ENCODE peak calls at places on chromosomes 1 and 21, in ten cellular contexts. One of them, this sample, is unnamed. For H3K36me3, the result is how much of the 10 kb centered on the place peaks cover.

GRCh38 chr1:217272385-217272784 is 358.5 kb downstream of the GPATCH2 start:
- DNase-seq in heart right ventricle: no peak
- DNase-seq in CD8-positive, alpha-beta memory T cell: no peak
- DNase-seq in psoas muscle: no peak
- DNase-seq in tibial artery: no peak
- DNase-seq in OCI-LY7: no peak
- DNase-seq in bronchial epithelial cell: peak
- DNase-seq in heart left ventricle: no peak
- DNase-seq in body of pancreas: no peak
- DNase-seq in CD4-positive, alpha-beta memory T cell: no peak
- DNase-seq in this sample: no peak

GRCh38 chr21:32001390-32001789 is 128.6 kb downstream of the HUNK start:
- DNase-seq in bronchial epithelial cell: no peak
- DNase-seq in body of pancreas: peak
- DNase-seq in CD8-positive, alpha-beta memory T cell: no peak
- DNase-seq in OCI-LY7: no peak
- DNase-seq in psoas muscle: no peak
- DNase-seq in heart right ventricle: no peak
- DNase-seq in heart left ventricle: no peak
- DNase-seq in tibial artery: no peak
- DNase-seq in CD4-positive, alpha-beta memory T cell: no peak
- DNase-seq in this sample: peak

GRCh38 chr1:204296431-204296988 is 63.2 kb downstream of the PLEKHA6 start:
- DNase-seq in heart left ventricle: no peak
- DNase-seq in tibial artery: no peak
- DNase-seq in OCI-LY7: no peak
- DNase-seq in CD8-positive, alpha-beta memory T cell: no peak
- DNase-seq in heart right ventricle: no peak
- DNase-seq in CD4-positive, alpha-beta memory T cell: no peak
- DNase-seq in psoas muscle: no peak
- DNase-seq in body of pancreas: no peak
- DNase-seq in bronchial epithelial cell: no peak
- DNase-seq in this sample: no peak

GRCh38 chr1:154784924-154785531 is 85.1 kb downstream of the KCNN3 start:
- DNase-seq in OCI-LY7: peak
- DNase-seq in bronchial epithelial cell: no peak
- DNase-seq in CD4-positive, alpha-beta memory T cell: peak
- DNase-seq in psoas muscle: peak
- DNase-seq in tibial artery: no peak
- DNase-seq in body of pancreas: peak
- DNase-seq in CD8-positive, alpha-beta memory T cell: no peak
- DNase-seq in heart left ventricle: no peak
- DNase-seq in heart right ventricle: no peak
- DNase-seq in this sample: peak

GRCh38 chr1:187032982-187033705 is 204.4 kb downstream of the PLA2G4A start:
- DNase-seq in OCI-LY7: no peak
- DNase-seq in CD4-positive, alpha-beta memory T cell: no peak
- DNase-seq in psoas muscle: no peak
- DNase-seq in body of pancreas: no peak
- DNase-seq in tibial artery: no peak
- DNase-seq in heart left ventricle: no peak
- DNase-seq in CD8-positive, alpha-beta memory T cell: no peak
- DNase-seq in bronchial epithelial cell: peak
- DNase-seq in heart right ventricle: no peak
- DNase-seq in this sample: no peak

GRCh38 chr1:25197235-25197930 is 34.9 kb downstream of the SYF2 start:
- DNase-seq in psoas muscle: no peak
- DNase-seq in heart right ventricle: no peak
- DNase-seq in body of pancreas: no peak
- DNase-seq in CD8-positive, alpha-beta memory T cell: no peak
- DNase-seq in OCI-LY7: no peak
- DNase-seq in bronchial epithelial cell: no peak
- DNase-seq in heart left ventricle: no peak
- DNase-seq in tibial artery: no peak
- DNase-seq in CD4-positive, alpha-beta memory T cell: no peak
- DNase-seq in this sample: peak

GRCh38 chr1:245500546-245500945 is 345.8 kb downstream of the KIF26B start:
- DNase-seq in CD4-positive, alpha-beta memory T cell: no peak
- DNase-seq in bronchial epithelial cell: peak
- DNase-seq in heart right ventricle: peak
- DNase-seq in CD8-positive, alpha-beta memory T cell: no peak
- DNase-seq in heart left ventricle: no peak
- DNase-seq in tibial artery: no peak
- DNase-seq in psoas muscle: no peak
- DNase-seq in OCI-LY7: no peak
- DNase-seq in body of pancreas: peak
- DNase-seq in this sample: no peak

GRCh38 chr1:43836267-43836951 is 97.2 kb upstream of the ARTN start:
- DNase-seq in tibial artery: no peak
- DNase-seq in CD8-positive, alpha-beta memory T cell: peak
- DNase-seq in heart right ventricle: peak
- DNase-seq in body of pancreas: peak
- DNase-seq in psoas muscle: peak
- DNase-seq in OCI-LY7: peak
- DNase-seq in bronchial epithelial cell: peak
- DNase-seq in heart left ventricle: peak
- DNase-seq in CD4-positive, alpha-beta memory T cell: peak
- DNase-seq in this sample: peak

GRCh38 chr1:18819986-18820790 is 39.3 kb downstream of the TAS1R2 start:
- DNase-seq in CD4-positive, alpha-beta memory T cell: no peak
- DNase-seq in bronchial epithelial cell: peak
- DNase-seq in heart left ventricle: no peak
- DNase-seq in CD8-positive, alpha-beta memory T cell: no peak
- DNase-seq in psoas muscle: no peak
- DNase-seq in tibial artery: no peak
- DNase-seq in OCI-LY7: no peak
- DNase-seq in body of pancreas: no peak
- DNase-seq in heart right ventricle: no peak
- DNase-seq in this sample: no peak

GRCh38 chr1:28751315-28752056 is 14.7 kb downstream of the YTHDF2 start:
- DNase-seq in bronchial epithelial cell: peak
- DNase-seq in heart right ventricle: no peak
- DNase-seq in CD8-positive, alpha-beta memory T cell: no peak
- DNase-seq in body of pancreas: no peak
- DNase-seq in heart left ventricle: no peak
- DNase-seq in OCI-LY7: no peak
- DNase-seq in tibial artery: no peak
- DNase-seq in CD4-positive, alpha-beta memory T cell: no peak
- DNase-seq in psoas muscle: no peak
- DNase-seq in this sample: peak

GRCh38 chr1:13664451-13664850 is 35.5 kb upstream of the PRDM2 start:
- DNase-seq in bronchial epithelial cell: peak
- DNase-seq in OCI-LY7: no peak
- DNase-seq in CD8-positive, alpha-beta memory T cell: no peak
- DNase-seq in tibial artery: no peak
- DNase-seq in heart right ventricle: no peak
- DNase-seq in psoas muscle: no peak
- DNase-seq in CD4-positive, alpha-beta memory T cell: no peak
- DNase-seq in body of pancreas: no peak
- DNase-seq in heart left ventricle: no peak
- DNase-seq in this sample: peak

GRCh38 chr1:37817481-37817880 is 9.5 kb upstream of the YRDC start:
- DNase-seq in tibial artery: no peak
- DNase-seq in OCI-LY7: no peak
- DNase-seq in CD8-positive, alpha-beta memory T cell: no peak
- DNase-seq in CD4-positive, alpha-beta memory T cell: no peak
- DNase-seq in bronchial epithelial cell: peak
- DNase-seq in psoas muscle: no peak
- DNase-seq in heart right ventricle: peak
- DNase-seq in heart left ventricle: no peak
- DNase-seq in body of pancreas: peak
- DNase-seq in this sample: no peak

GRCh38 chr1:45442272-45442671 is 48.7 kb downstream of the TESK2 start:
- DNase-seq in bronchial epithelial cell: peak
- DNase-seq in CD4-positive, alpha-beta memory T cell: no peak
- DNase-seq in OCI-LY7: no peak
- DNase-seq in tibial artery: no peak
- DNase-seq in CD8-positive, alpha-beta memory T cell: no peak
- DNase-seq in heart right ventricle: no peak
- DNase-seq in body of pancreas: no peak
- DNase-seq in psoas muscle: no peak
- DNase-seq in heart left ventricle: no peak
- DNase-seq in this sample: no peak

GRCh38 chr1:36350659-36351171 is 27.3 kb upstream of the EVA1B start:
- DNase-seq in heart right ventricle: no peak
- DNase-seq in OCI-LY7: no peak
- DNase-seq in psoas muscle: no peak
- DNase-seq in bronchial epithelial cell: peak
- DNase-seq in CD8-positive, alpha-beta memory T cell: no peak
- DNase-seq in CD4-positive, alpha-beta memory T cell: peak
- DNase-seq in body of pancreas: no peak
- DNase-seq in heart left ventricle: peak
- DNase-seq in tibial artery: peak
- DNase-seq in this sample: no peak

GRCh38 chr1:17423781-17424245 is 15.7 kb downstream of the RCC2 start:
- DNase-seq in OCI-LY7: no peak
- DNase-seq in CD4-positive, alpha-beta memory T cell: no peak
- DNase-seq in tibial artery: no peak
- DNase-seq in body of pancreas: no peak
- DNase-seq in heart left ventricle: no peak
- DNase-seq in heart right ventricle: peak
- DNase-seq in psoas muscle: no peak
- DNase-seq in CD8-positive, alpha-beta memory T cell: no peak
- DNase-seq in bronchial epithelial cell: no peak
- DNase-seq in this sample: no peak
- H3K36me3 ChIP-seq in OCI-LY7: half or more
- H3K36me3 ChIP-seq in CD4-positive, alpha-beta memory T cell: half or more
- H3K36me3 ChIP-seq in tibial artery: half or more
- H3K36me3 ChIP-seq in body of pancreas: under half
- H3K36me3 ChIP-seq in heart left ventricle: half or more
- H3K36me3 ChIP-seq in heart right ventricle: half or more
- H3K36me3 ChIP-seq in psoas muscle: half or more
- H3K36me3 ChIP-seq in CD8-positive, alpha-beta memory T cell: half or more
- H3K36me3 ChIP-seq in bronchial epithelial cell: half or more
- H3K36me3 ChIP-seq in this sample: under half

DNA sequence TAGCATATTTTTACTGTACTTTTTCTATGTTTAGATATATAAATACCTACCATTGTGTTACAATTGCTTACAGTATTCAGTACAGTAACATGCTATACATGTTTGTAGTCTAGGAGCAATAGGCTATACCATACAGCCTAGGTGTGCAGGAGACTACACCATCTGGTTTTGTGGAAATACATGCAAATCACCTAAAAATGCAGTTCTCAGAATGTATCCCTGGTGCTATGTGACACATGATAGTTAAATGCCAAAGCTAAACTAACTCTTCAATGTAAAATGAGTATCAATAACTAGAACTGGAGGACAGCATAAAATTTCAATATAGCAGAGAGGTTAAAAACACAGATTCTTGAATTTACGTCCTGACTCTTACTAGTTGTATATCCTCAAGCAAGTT is 14.8 kb downstream of the NUCKS1 start:
- DNase-seq in psoas muscle: no peak
- DNase-seq in heart left ventricle: no peak
- DNase-seq in CD4-positive, alpha-beta memory T cell: no peak
- DNase-seq in heart right ventricle: no peak
- DNase-seq in bronchial epithelial cell: no peak
- DNase-seq in body of pancreas: no peak
- DNase-seq in CD8-positive, alpha-beta memory T cell: no peak
- DNase-seq in OCI-LY7: no peak
- DNase-seq in tibial artery: no peak
- DNase-seq in this sample: no peak
- H3K4me3 ChIP-seq in psoas muscle: no peak
- H3K4me3 ChIP-seq in heart left ventricle: no peak
- H3K4me3 ChIP-seq in CD4-positive, alpha-beta memory T cell: no peak
- H3K4me3 ChIP-seq in heart right ventricle: no peak
- H3K4me3 ChIP-seq in bronchial epithelial cell: no peak
- H3K4me3 ChIP-seq in body of pancreas: no peak
- H3K4me3 ChIP-seq in CD8-positive, alpha-beta memory T cell: no peak
- H3K4me3 ChIP-seq in OCI-LY7: no peak
- H3K4me3 ChIP-seq in tibial artery: no peak
- H3K4me3 ChIP-seq in this sample: no peak

DNA sequence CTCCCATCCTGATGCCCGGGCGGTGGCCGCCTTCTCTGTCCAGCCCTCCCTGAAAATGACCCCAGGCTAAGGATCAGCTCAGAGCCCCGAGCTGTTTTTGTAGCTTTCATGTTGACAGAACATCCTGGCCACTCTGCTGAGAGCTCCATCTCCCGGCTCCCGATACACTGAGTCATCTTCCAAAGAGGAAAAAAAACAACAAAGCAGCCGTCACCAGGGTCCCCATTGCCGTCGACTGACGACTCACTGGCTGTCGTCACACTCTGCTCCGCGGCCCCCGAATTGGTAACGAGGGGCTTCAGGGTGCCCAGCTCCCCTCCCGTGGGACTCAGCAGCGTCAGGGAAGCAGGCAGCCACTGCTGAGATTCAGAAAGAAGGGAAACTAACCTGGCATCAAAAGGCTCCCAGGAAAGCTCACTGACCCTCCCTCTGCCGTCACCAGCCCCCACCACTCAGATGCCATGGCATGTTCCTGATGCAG is 67.2 kb downstream of the CD46 start:
- DNase-seq in tibial artery: peak
- DNase-seq in psoas muscle: peak
- DNase-seq in CD8-positive, alpha-beta memory T cell: no peak
- DNase-seq in body of pancreas: no peak
- DNase-seq in heart right ventricle: no peak
- DNase-seq in OCI-LY7: no peak
- DNase-seq in bronchial epithelial cell: no peak
- DNase-seq in CD4-positive, alpha-beta memory T cell: no peak
- DNase-seq in heart left ventricle: no peak
- DNase-seq in this sample: no peak
- H3K36me3 ChIP-seq in tibial artery: half or more
- H3K36me3 ChIP-seq in psoas muscle: half or more
- H3K36me3 ChIP-seq in CD8-positive, alpha-beta memory T cell: under half
- H3K36me3 ChIP-seq in body of pancreas: under half
- H3K36me3 ChIP-seq in heart right ventricle: half or more
- H3K36me3 ChIP-seq in OCI-LY7: under half
- H3K36me3 ChIP-seq in bronchial epithelial cell: under half
- H3K36me3 ChIP-seq in CD4-positive, alpha-beta memory T cell: under half
- H3K36me3 ChIP-seq in heart left ventricle: half or more
- H3K36me3 ChIP-seq in this sample: under half

GRCh38 chr1:156502396-156502748 is 1.8 kb upstream of the MEF2D start:
- DNase-seq in bronchial epithelial cell: peak
- DNase-seq in OCI-LY7: peak
- DNase-seq in heart right ventricle: no peak
- DNase-seq in psoas muscle: no peak
- DNase-seq in body of pancreas: no peak
- DNase-seq in tibial artery: no peak
- DNase-seq in CD8-positive, alpha-beta memory T cell: no peak
- DNase-seq in heart left ventricle: no peak
- DNase-seq in CD4-positive, alpha-beta memory T cell: no peak
- DNase-seq in this sample: no peak
- H3K4me3 ChIP-seq in bronchial epithelial cell: no peak
- H3K4me3 ChIP-seq in OCI-LY7: peak
- H3K4me3 ChIP-seq in heart right ventricle: peak
- H3K4me3 ChIP-seq in psoas muscle: peak
- H3K4me3 ChIP-seq in body of pancreas: no peak
- H3K4me3 ChIP-seq in tibial artery: peak
- H3K4me3 ChIP-seq in CD8-positive, alpha-beta memory T cell: peak
- H3K4me3 ChIP-seq in heart left ventricle: peak
- H3K4me3 ChIP-seq in CD4-positive, alpha-beta memory T cell: peak
- H3K4me3 ChIP-seq in this sample: no peak

GRCh38 chr1:21090460-21090859 is 86.2 kb downstream of the EIF4G3 start:
- DNase-seq in heart left ventricle: no peak
- DNase-seq in heart right ventricle: no peak
- DNase-seq in body of pancreas: no peak
- DNase-seq in tibial artery: no peak
- DNase-seq in OCI-LY7: no peak
- DNase-seq in psoas muscle: no peak
- DNase-seq in CD4-positive, alpha-beta memory T cell: no peak
- DNase-seq in bronchial epithelial cell: no peak
- DNase-seq in CD8-positive, alpha-beta memory T cell: no peak
- DNase-seq in this sample: no peak
- H3K36me3 ChIP-seq in heart left ventricle: under half
- H3K36me3 ChIP-seq in heart right ventricle: under half
- H3K36me3 ChIP-seq in body of pancreas: under half
- H3K36me3 ChIP-seq in tibial artery: under half
- H3K36me3 ChIP-seq in OCI-LY7: under half
- H3K36me3 ChIP-seq in psoas muscle: under half
- H3K36me3 ChIP-seq in CD4-positive, alpha-beta memory T cell: under half
- H3K36me3 ChIP-seq in bronchial epithelial cell: under half
- H3K36me3 ChIP-seq in CD8-positive, alpha-beta memory T cell: under half
- H3K36me3 ChIP-seq in this sample: under half

This sample was measured in small intestine.